ENCODE peak calls at places on chromosomes 12 and 14, in six cellular contexts. K is mammary epithelial cell, T is stomach, X is uterus, M is right lobe of liver, H is right cardiac atrium. G is an unnamed sample.

GRCh38 chr14:71339650-71340415 is 432.6 kb downstream of the PCNX1 start:
- DNase-seq in M (peak), T (no peak), H (no peak), X (no peak), K (no peak), G (peak)

GRCh38 chr12:1926274-1926673 is 7.8 kb upstream of the CACNA2D4 start:
- DNase-seq in M (no peak), K (no peak), X (no peak), T (peak), H (no peak), G (no peak)

GRCh38 chr14:68535404-68536024 is 257.4 kb downstream of the ZFP36L1 start:
- DNase-seq in T (no peak), K (peak), X (no peak), H (no peak), M (no peak), G (peak)

GRCh38 chr14:92684801-92685560 is 63.4 kb downstream of the LGMN start:
- DNase-seq in M (no peak), T (no peak), H (peak), K (no peak), X (no peak), G (no peak)

GRCh38 chr14:99427632-99428315 is 52.9 kb downstream of the SETD3 start:
- DNase-seq in T (no peak), X (no peak), M (no peak), H (no peak), K (no peak), G (peak)

GRCh38 chr14:59306775-59307174 is 118.3 kb downstream of the DAAM1 start:
- DNase-seq in H (no peak), M (no peak), K (peak), X (no peak), T (no peak), G (peak)

GRCh38 chr12:52249041-52249461 is 16.0 kb downstream of the KRT7 start:
- DNase-seq in T (peak), K (no peak), M (no peak), H (peak), X (peak), G (no peak)

GRCh38 chr14:92511472-92512247 is 1.9 kb upstream of the RIN3 start:
- DNase-seq in K (peak), M (no peak), X (peak), H (no peak), T (no peak), G (peak)

GRCh38 chr12:99498756-99499155 is 148.8 kb upstream of the GARIN6 start:
- DNase-seq in H (no peak), M (no peak), K (peak), T (no peak), X (no peak), G (peak)

GRCh38 chr12:98516184-98516873 is 939 bp downstream of the TMPO start:
- DNase-seq in K (peak), H (peak), T (peak), X (peak), M (peak), G (peak)

GRCh38 chr12:39037115-39037514 is 131.7 kb upstream of the CPNE8 start:
- DNase-seq in M (no peak), T (no peak), K (no peak), X (no peak), H (no peak), G (no peak)

GRCh38 chr12:3727354-3727753 is 25.6 kb downstream of the CRACR2A start:
- DNase-seq in H (no peak), X (no peak), K (no peak), T (no peak), M (no peak), G (no peak)

GRCh38 chr12:89354630-89354931 is 2.3 kb upstream of the DUSP6 start:
- DNase-seq in M (peak), X (no peak), K (no peak), T (no peak), H (no peak), G (no peak)

GRCh38 chr12:99195474-99195873 is 452.1 kb upstream of the GARIN6 start:
- DNase-seq in K (no peak), X (no peak), H (no peak), M (no peak), T (no peak), G (no peak)

GRCh38 chr12:65100140-65100539 is 21.0 kb downstream of the WIF1 start:
- DNase-seq in T (no peak), H (no peak), M (no peak), K (no peak), X (no peak), G (no peak)

GRCh38 chr12:5037795-5038357 is 5.8 kb upstream of the KCNA5 start:
- DNase-seq in H (no peak), K (no peak), X (no peak), T (no peak), M (no peak), G (no peak)

GRCh38 chr14:100652739-100653138 is 65.5 kb upstream of the BEGAIN start:
- DNase-seq in X (no peak), K (no peak), H (no peak), M (no peak), T (no peak), G (no peak)

GRCh38 chr14:58297412-58297761 is 968 bp upstream of the ARID4A start:
- DNase-seq in T (peak), M (no peak), K (no peak), X (no peak), H (no peak), G (peak)

GRCh38 chr12:50271724-50272247 is 11.5 kb downstream of the LIMA1 start:
- DNase-seq in H (no peak), K (no peak), X (no peak), M (no peak), T (no peak), G (no peak)

GRCh38 chr12:132257206-132257954 is 72.0 kb downstream of the GALNT9 start:
- DNase-seq in H (peak), T (no peak), X (no peak), M (no peak), K (no peak), G (no peak)

GRCh38 chr12:7118914-7119313 is 9.8 kb downstream of the RBP5 start:
- DNase-seq in X (no peak), H (no peak), K (no peak), T (no peak), M (peak), G (no peak)

GRCh38 chr12:108029081-108029790 is 99.9 kb upstream of the WSCD2 start:
- DNase-seq in X (no peak), K (no peak), M (no peak), T (no peak), H (no peak), G (no peak)

GRCh38 chr12:76450690-76451089 is 102.5 kb upstream of the BBS10 start:
- DNase-seq in M (no peak), H (no peak), T (no peak), K (peak), X (no peak), G (peak)

GRCh38 chr12:111434680-111435338 is 29.1 kb downstream of the SH2B3 start:
- DNase-seq in H (peak), M (peak), K (peak), X (peak), T (no peak), G (no peak)

GRCh38 chr14:61724133-61724532 is 28.8 kb downstream of the HIF1A start:
- DNase-seq in H (no peak), M (no peak), X (no peak), K (no peak), T (no peak), G (no peak)

GRCh38 chr14:61730756-61731373 is 31.4 kb upstream of the SNAPC1 start:
- DNase-seq in T (no peak), K (no peak), X (no peak), H (no peak), M (no peak), G (no peak)

GRCh38 chr14:61726772-61727658 is 31.7 kb downstream of the HIF1A start:
- DNase-seq in K (no peak), T (no peak), H (no peak), M (no peak), X (no peak), G (no peak)
- H3K27ac ChIP-seq in K (no peak), T (no peak), H (no peak), M (no peak), X (no peak), G (no peak)

GRCh38 chr12:16530268-16530865 is 75.6 kb downstream of the LMO3 start:
- DNase-seq in H (no peak), M (no peak), X (no peak), K (no peak), T (no peak), G (no peak)
- H3K27ac ChIP-seq in H (no peak), M (no peak), X (no peak), K (no peak), T (no peak), G (no peak)

DNA sequence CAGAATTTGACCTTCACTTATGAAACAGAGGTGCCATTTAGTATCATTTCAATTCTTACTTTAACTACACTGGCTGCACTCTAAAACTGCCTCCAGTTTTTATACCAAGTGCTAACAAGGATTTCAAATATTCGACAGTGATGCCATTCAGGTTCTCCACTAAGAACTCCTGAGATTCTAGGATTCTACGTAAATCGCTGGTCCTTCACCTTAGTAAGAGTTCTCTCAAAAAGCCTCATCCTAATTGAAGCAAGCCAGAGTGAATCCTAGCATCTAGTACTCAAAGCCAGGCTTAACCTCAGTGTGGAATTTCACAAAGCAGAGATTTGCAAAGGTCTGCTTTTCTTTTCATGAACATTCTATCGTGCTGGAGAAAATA is 3.5 kb downstream of the SLC38A2 start:
- DNase-seq in H (no peak), X (no peak), M (no peak), K (no peak), T (no peak), G (no peak)
- H3K27ac ChIP-seq in H (no peak), X (peak), M (peak), K (peak), T (peak), G (no peak)

GRCh38 chr12:11510671-11511070 is 115.3 kb upstream of the PRB2 start:
- DNase-seq in K (no peak), T (no peak), M (no peak), H (no peak), X (no peak), G (no peak)
- H3K27ac ChIP-seq in K (no peak), T (no peak), M (no peak), H (no peak), X (no peak), G (no peak)

DNA sequence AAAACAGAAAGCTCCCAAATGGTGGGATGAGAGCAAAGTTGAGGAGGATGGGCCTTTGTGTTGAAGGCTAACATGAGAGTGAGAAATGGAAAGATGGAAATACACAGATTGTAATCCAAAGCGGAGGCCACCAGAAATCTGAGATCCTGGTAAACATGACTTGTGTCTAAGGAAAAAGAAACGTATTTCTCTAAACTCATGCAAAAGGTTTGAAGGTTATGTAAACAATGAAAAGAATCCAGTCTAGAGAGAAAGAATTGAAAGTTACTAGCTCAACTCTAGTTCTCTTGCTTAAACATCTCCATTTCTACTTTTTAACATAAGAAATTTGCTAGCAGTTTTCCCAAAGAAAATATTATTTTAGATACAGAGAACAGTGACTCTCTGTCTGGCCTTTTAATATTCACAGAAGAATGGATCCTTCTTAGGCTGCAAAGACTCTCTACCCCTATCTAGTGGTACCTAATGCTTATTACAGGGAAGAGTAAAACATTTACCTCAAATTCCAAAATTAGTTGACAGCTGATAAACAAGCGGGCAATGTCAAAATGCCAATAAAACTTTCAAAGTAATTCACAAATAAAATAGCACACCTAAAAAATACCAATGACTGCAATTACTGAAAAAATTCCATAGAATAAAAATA is 75.8 kb upstream of the SOX5 start:
- DNase-seq in K (no peak), X (no peak), M (no peak), H (no peak), T (no peak), G (peak)
- H3K27ac ChIP-seq in K (no peak), X (no peak), M (peak), H (no peak), T (no peak), G (no peak)

G was measured in trophoblast cell.